ENCODE peak calls at places on chromosomes 3 and 15, in four cellular contexts. X is H9, O is mesendoderm, P is mesenchymal stem cell. V is an unnamed sample.

GRCh38 chr15:49255966-49256759 is 86.1 kb downstream of the GALK2 start:
- DNase-seq in X (no peak), O (no peak), P (no peak), V (no peak)

GRCh38 chr15:63292241-63292640 is 14.8 kb downstream of the APH1B start:
- DNase-seq in X (no peak), O (no peak), P (no peak), V (no peak)

GRCh38 chr15:41847206-41847605 is 8.6 kb downstream of the PLA2G4B start:
- DNase-seq in X (no peak), O (no peak), P (no peak), V (no peak)

GRCh38 chr3:151751161-151751560 is 17.4 kb downstream of the AADACL2 start:
- DNase-seq in X (no peak), O (no peak), P (peak; percentile 7), V (no peak)

GRCh38 chr3:64676831-64677230 is 11.0 kb downstream of the ADAMTS9 start:
- DNase-seq in X (no peak), O (peak; percentile 69), P (no peak), V (no peak)

GRCh38 chr3:184391266-184391665 is 11.4 kb downstream of the CHRD start:
- DNase-seq in X (no peak), O (no peak), P (no peak), V (no peak)

GRCh38 chr3:187684880-187685279 is 14.7 kb upstream of the SST start:
- DNase-seq in X (no peak), O (no peak), P (peak; percentile 31), V (no peak)

GRCh38 chr3:65953301-65953812 is 85.4 kb downstream of the MAGI1 start:
- DNase-seq in X (peak; percentile 89), O (peak; percentile 97), P (no peak), V (no peak)

GRCh38 chr3:10873415-10873814 is 57.4 kb downstream of the SLC6A11 start:
- DNase-seq in X (no peak), O (no peak), P (no peak), V (no peak)

GRCh38 chr15:58401276-58401675 is 30.5 kb upstream of the LIPC start:
- DNase-seq in X (no peak), O (no peak), P (no peak), V (no peak)

GRCh38 chr15:25501828-25502446 is 63.1 kb upstream of the UBE3A start:
- DNase-seq in X (peak; percentile 45), O (peak; percentile 83), P (peak; percentile 6), V (no peak)

GRCh38 chr3:123949606-123950005 is 11.4 kb downstream of the CCDC14 start:
- DNase-seq in X (no peak), O (no peak), P (peak; percentile 39), V (no peak)

GRCh38 chr3:48504051-48504946 is at the start of gene SHISA5:
- DNase-seq in X (peak; percentile 61), O (peak; percentile 61), P (peak; percentile 61), V (peak; percentile 46)

GRCh38 chr3:139797724-139798343 is 120.1 kb upstream of the NMNAT3 start:
- DNase-seq in X (peak; percentile 46), O (peak; percentile 62), P (peak; percentile 44), V (peak; percentile 61)

GRCh38 chr15:89139613-89140499 is 51.6 kb downstream of the ABHD2 start:
- DNase-seq in X (no peak), O (peak; percentile 48), P (no peak), V (no peak)

GRCh38 chr15:72199721-72200212 is 2.2 kb upstream of the GRAMD2A start:
- DNase-seq in X (peak; percentile 78), O (peak; percentile 86), P (peak; percentile 75), V (peak; percentile 59)

GRCh38 chr3:106699093-106699492 is 678.1 kb upstream of the CCDC54 start:
- DNase-seq in X (no peak), O (peak; percentile 51), P (no peak), V (peak; percentile 8)

GRCh38 chr15:81516461-81516860 is 142.4 kb upstream of the TMC3 start:
- DNase-seq in X (no peak), O (no peak), P (no peak), V (no peak)

GRCh38 chr15:26295331-26295730 is 432.2 kb upstream of the ATP10A start:
- DNase-seq in X (no peak), O (no peak), P (no peak), V (no peak)

GRCh38 chr3:4780545-4780957 is 198.7 kb upstream of the BHLHE40 start:
- DNase-seq in X (no peak), O (no peak), P (no peak), V (no peak)

GRCh38 chr3:8822141-8822540 is 52.7 kb upstream of the OXTR start:
- DNase-seq in X (no peak), O (no peak), P (peak; percentile 31), V (no peak)

GRCh38 chr15:94671845-94672524 is 440.6 kb downstream of the MCTP2 start:
- DNase-seq in X (peak; percentile 75), O (peak; percentile 94), P (peak; percentile 56), V (peak; percentile 42)

GRCh38 chr15:96428742-96429141 is 98.2 kb downstream of the NR2F2 start:
- DNase-seq in X (no peak), O (peak; percentile 34), P (peak; percentile 77), V (no peak)

GRCh38 chr3:76700323-76700722 is 339.6 kb upstream of the ROBO2 start:
- DNase-seq in X (no peak), O (no peak), P (no peak), V (no peak)

DNA sequence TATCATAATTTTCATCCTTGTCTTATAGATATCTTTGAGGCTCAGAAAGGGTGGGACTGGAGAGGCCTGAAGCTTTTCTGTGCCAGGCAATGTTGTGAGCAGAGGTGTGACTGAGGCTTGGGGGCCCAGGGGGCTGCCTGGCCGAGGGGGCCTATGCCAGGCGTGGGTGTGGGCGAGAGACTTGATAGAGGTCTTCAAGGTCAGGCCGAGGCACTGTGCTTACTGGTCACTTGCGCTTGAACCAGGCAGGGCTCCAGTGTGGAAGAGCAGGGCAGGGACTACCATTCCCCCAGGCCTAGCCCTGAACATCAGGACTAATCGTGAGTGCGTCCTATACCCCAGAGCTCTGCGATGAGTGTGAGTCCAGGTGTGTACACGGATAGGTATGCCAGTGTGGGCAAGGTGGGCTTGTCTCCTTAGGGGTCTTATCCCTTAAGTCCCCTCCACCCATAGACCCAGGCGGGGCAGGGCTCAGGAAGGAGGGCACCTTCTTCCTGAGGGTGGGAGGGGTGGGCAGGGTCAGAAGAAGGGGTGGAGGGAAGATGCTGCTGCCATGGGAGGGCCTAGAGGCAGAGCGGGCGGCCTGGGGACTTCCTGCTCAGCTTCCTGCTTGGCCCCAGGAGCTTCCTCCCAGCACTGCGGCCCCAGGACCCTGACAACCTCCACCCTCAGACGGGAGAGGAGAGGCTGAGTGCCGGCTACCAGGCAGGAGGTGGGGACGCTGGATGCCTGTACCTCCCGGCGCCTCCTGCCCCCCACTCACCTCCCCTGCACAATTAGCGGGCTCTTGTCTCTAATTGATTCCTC is 84.7 kb downstream of the LINGO1 start:
- DNase-seq in X (peak; percentile 50), O (peak; percentile 48), P (no peak), V (no peak)
- H2AK5ac ChIP-seq in X (no peak overlapping the region), O (no peak overlapping the region), P (no peak overlapping the region), V (no peak overlapping the region)

GRCh38 chr3:103306081-103306480 is 871.3 kb downstream of the ZPLD1 start:
- DNase-seq in X (no peak), O (no peak), P (no peak), V (no peak)

GRCh38 chr3:103308921-103309320 is 874.1 kb downstream of the ZPLD1 start:
- DNase-seq in X (peak; percentile 37), O (peak; percentile 39), P (no peak), V (no peak)
- H2AK5ac ChIP-seq in X (no peak overlapping the region), O (no peak overlapping the region), P (no peak overlapping the region), V (no peak overlapping the region)

DNA sequence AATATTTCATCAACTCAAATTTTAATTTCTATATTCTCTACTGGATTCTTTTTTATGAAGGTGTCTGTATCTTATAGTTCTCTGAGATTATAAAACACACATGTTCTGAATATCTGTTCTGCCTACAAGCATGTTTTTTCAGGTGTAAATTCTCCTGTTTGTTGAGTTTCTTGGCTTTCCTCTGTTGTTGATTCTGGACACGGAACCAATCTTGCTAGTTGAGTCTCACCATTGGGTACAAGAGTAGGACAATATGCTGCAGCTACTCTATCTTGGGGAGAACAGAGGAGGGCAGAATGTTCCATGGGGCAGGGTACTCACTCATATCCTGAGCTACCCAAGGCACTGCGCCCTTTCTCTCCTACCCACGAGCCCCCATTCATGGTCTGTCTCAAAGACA is 104.9 kb downstream of the GREM1 start:
- DNase-seq in X (no peak), O (no peak), P (no peak), V (no peak)
- H2AK5ac ChIP-seq in X (no peak overlapping the region), O (no peak overlapping the region), P (peak overlapping the region; percentile 99), V (no peak overlapping the region)

GRCh38 chr15:37008205-37008604 is 92.1 kb downstream of the MEIS2 start:
- DNase-seq in X (no peak), O (no peak), P (no peak), V (no peak)

GRCh38 chr15:37009288-37009687 is 91.1 kb downstream of the MEIS2 start:
- DNase-seq in X (no peak), O (no peak), P (peak; percentile 72), V (no peak)

GRCh38 chr15:37004981-37005735 is 95.2 kb downstream of the MEIS2 start:
- DNase-seq in X (no peak), O (no peak), P (no peak), V (no peak)

GRCh38 chr15:37004373-37004869 is 95.9 kb downstream of the MEIS2 start:
- DNase-seq in X (no peak), O (peak; percentile 44), P (no peak), V (no peak)

GRCh38 chr15:37007301-37007700 is 93.0 kb downstream of the MEIS2 start:
- DNase-seq in X (no peak), O (no peak), P (no peak), V (no peak)
- H2AK5ac ChIP-seq in X (no peak overlapping the region), O (no peak overlapping the region), P (no peak overlapping the region), V (no peak overlapping the region)

GRCh38 chr15:83206387-83206970 is 1.1 kb downstream of the HDGFL3 start:
- DNase-seq in X (peak; percentile 34), O (peak; percentile 40), P (peak; percentile 37), V (no peak)
- H2AK5ac ChIP-seq in X (no peak overlapping the region), O (no peak overlapping the region), P (no peak overlapping the region), V (peak overlapping the region; percentile 90)

DNA sequence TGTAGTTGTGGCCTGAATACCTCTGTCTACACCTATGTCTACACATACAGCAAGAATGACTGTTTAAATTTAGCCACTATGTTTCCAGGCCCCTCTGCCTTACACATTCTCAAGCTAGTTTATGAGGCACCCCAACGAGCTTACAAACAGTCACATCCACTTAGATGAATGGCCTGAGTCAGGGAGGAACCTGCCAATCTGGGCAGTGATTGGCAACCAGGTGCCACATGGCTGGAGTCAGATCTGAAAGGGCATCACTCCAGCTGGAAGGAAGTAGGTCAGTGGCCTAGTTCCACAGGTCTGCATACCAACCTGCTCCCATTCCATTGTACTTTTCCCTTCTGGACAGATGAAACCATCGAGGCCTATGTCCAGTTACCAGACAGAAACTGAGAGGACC is 136.3 kb downstream of the FOXP1 start:
- DNase-seq in X (no peak), O (no peak), P (no peak), V (no peak)
- H2AK5ac ChIP-seq in X (no peak overlapping the region), O (no peak overlapping the region), P (peak overlapping the region; percentile 31), V (no peak overlapping the region)

V was measured in neuronal stem cell.